ENCODE peak calls at places on chromosomes 1 and 21, in six cellular contexts. S, L, Z, J, E and C are unnamed samples.

GRCh38 chr1:101260531-101260930 is 23.7 kb downstream of the S1PR1 start:
- DNase-seq in S (no peak), L (no peak), Z (no peak), J (no peak), E (no peak), C (no peak)

GRCh38 chr1:224065455-224065854 is 48.5 kb upstream of the FBXO28 start:
- DNase-seq in S (no peak), L (no peak), Z (no peak), J (peak; percentile 48), E (no peak), C (no peak)

GRCh38 chr1:7579016-7579415 is 192.1 kb upstream of the VAMP3 start:
- DNase-seq in S (no peak), L (no peak), Z (no peak), J (no peak), E (no peak), C (no peak)

GRCh38 chr1:190168893-190169292 is 308.8 kb downstream of the BRINP3 start:
- DNase-seq in S (no peak), L (no peak), Z (no peak), J (peak; percentile 8), E (no peak), C (no peak)

GRCh38 chr1:25182629-25183028 is 49.7 kb downstream of the SYF2 start:
- DNase-seq in S (no peak), L (peak; percentile 30), Z (no peak), J (peak; percentile 13), E (peak; percentile 71), C (no peak)

GRCh38 chr1:8911416-8912309 is 33.2 kb upstream of the ENO1 start:
- DNase-seq in S (no peak), L (no peak), Z (no peak), J (no peak), E (no peak), C (no peak)

GRCh38 chr1:233470738-233471499 is 143.0 kb upstream of the KCNK1 start:
- DNase-seq in S (no peak), L (no peak), Z (no peak), J (no peak), E (no peak), C (no peak)

GRCh38 chr1:42777860-42778259 is 6.9 kb upstream of the TMEM269 start:
- DNase-seq in S (no peak), L (no peak), Z (peak; percentile 53), J (peak; percentile 66), E (peak; percentile 31), C (no peak)

GRCh38 chr1:227884370-227885134 is 63.2 kb downstream of the WNT9A start:
- DNase-seq in S (no peak), L (no peak), Z (no peak), J (no peak), E (no peak), C (peak; percentile 64)

GRCh38 chr1:109498161-109498801 is 4.4 kb downstream of the CYB561D1 start:
- DNase-seq in S (no peak), L (no peak), Z (no peak), J (peak; percentile 49), E (no peak), C (no peak)

GRCh38 chr1:227790868-227791267 is 24.6 kb upstream of the PRSS38 start:
- DNase-seq in S (no peak), L (no peak), Z (peak; percentile 2), J (no peak), E (no peak), C (no peak)

GRCh38 chr1:156859523-156860112 is 701 bp upstream of the INSRR start:
- DNase-seq in S (no peak), L (no peak), Z (peak; percentile 8), J (peak; percentile 17), E (no peak), C (no peak)

GRCh38 chr1:3611170-3612019 is at the start of gene MEGF6:
- DNase-seq in S (peak; percentile 49), L (no peak), Z (no peak), J (no peak), E (no peak), C (peak; percentile 95)

GRCh38 chr1:83931658-83932253 is 67.2 kb downstream of the TTLL7 start:
- DNase-seq in S (no peak), L (no peak), Z (peak; percentile 53), J (peak; percentile 74), E (peak; percentile 61), C (no peak)

GRCh38 chr1:15206418-15207030 is 40.5 kb upstream of the FHAD1 start:
- DNase-seq in S (no peak), L (no peak), Z (no peak), J (no peak), E (peak; percentile 46), C (no peak)

GRCh38 chr1:1216770-1217620 is 3.0 kb upstream of the TNFRSF4 start:
- DNase-seq in S (no peak), L (no peak), Z (no peak), J (no peak), E (no peak), C (no peak)

GRCh38 chr1:64019818-64020217 is 183.6 kb upstream of the UBE2U start:
- DNase-seq in S (no peak), L (no peak), Z (peak; percentile 38), J (peak; percentile 57), E (peak; percentile 56), C (no peak)

GRCh38 chr1:179141592-179142244 is 59.8 kb downstream of the TOR3A start:
- DNase-seq in S (no peak), L (no peak), Z (no peak), J (peak; percentile 83), E (peak; percentile 73), C (no peak)

GRCh38 chr21:35579520-35580293 is 480.6 kb downstream of the SETD4 start:
- DNase-seq in S (no peak), L (no peak), Z (no peak), J (no peak), E (no peak), C (no peak)

GRCh38 chr1:5311634-5312298 is 657.4 kb downstream of the AJAP1 start:
- DNase-seq in S (no peak), L (no peak), Z (no peak), J (no peak), E (no peak), C (no peak)

GRCh38 chr1:94783342-94784264 is 36.6 kb upstream of the SLC44A3 start:
- DNase-seq in S (peak; percentile 70), L (no peak), Z (peak; percentile 71), J (peak; percentile 87), E (peak; percentile 42), C (no peak)

GRCh38 chr1:243433737-243434370 is 178.0 kb downstream of the SDCCAG8 start:
- DNase-seq in S (no peak), L (no peak), Z (no peak), J (peak; percentile 23), E (no peak), C (no peak)

GRCh38 chr1:10813801-10814200 is 17.4 kb upstream of the CASZ1 start:
- DNase-seq in S (no peak), L (no peak), Z (no peak), J (no peak), E (no peak), C (no peak)

GRCh38 chr1:244214009-244214967 is 163.2 kb downstream of the ZBTB18 start:
- DNase-seq in S (peak; percentile 20), L (peak; percentile 99), Z (no peak), J (peak; percentile 93), E (peak; percentile 99), C (no peak)

GRCh38 chr1:243799908-243800307 is 50.1 kb downstream of the AKT3 start:
- DNase-seq in S (no peak), L (no peak), Z (no peak), J (peak; percentile 3), E (no peak), C (no peak)

GRCh38 chr1:184465489-184466146 is 78.8 kb downstream of the C1orf21 start:
- DNase-seq in S (no peak), L (no peak), Z (no peak), J (peak; percentile 4), E (no peak), C (no peak)
- TF ChIP-seq CTCF in S (peak; percentile 58), L (peak; percentile 60), Z (no peak), J (no peak), E (peak; percentile 38), C (no peak)

GRCh38 chr1:39842726-39843305 is 40.5 kb downstream of the TRIT1 start:
- DNase-seq in S (no peak), L (no peak), Z (no peak), J (no peak), E (no peak), C (no peak)
- TF ChIP-seq CTCF in S (no peak), L (no peak), Z (no peak), J (no peak), E (no peak), C (no peak)

GRCh38 chr1:32828341-32828740 is 10.9 kb downstream of the S100PBP start:
- DNase-seq in S (no peak), L (no peak), Z (no peak), J (peak; percentile 33), E (peak; percentile 36), C (no peak)
- TF ChIP-seq CTCF in S (peak; percentile 45), L (no peak), Z (no peak), J (peak; percentile 10), E (peak; percentile 62), C (peak; percentile 66)

DNA sequence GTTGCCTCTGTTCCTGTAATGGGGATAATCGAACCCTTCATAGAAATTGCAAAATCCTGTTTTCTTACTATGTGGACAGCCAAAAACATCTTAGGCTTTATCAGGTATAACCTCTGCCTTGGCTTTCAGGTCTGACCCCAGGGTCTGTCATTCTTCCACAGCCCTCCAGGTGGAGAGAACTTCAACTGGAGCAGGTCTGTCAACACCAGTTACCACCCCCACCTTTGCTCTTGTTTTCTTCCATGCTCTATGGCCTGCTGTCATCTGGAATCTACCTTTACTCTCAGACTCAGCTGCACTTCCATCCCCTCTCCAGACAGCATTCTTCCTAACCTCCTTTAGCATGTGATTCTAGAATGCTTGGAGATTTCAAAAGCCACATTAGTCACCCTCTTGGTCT is 10.4 kb upstream of the GJA9 start:
- DNase-seq in S (no peak), L (no peak), Z (no peak), J (no peak), E (no peak), C (no peak)
- TF ChIP-seq CTCF in S (no peak), L (no peak), Z (no peak), J (no peak), E (peak; percentile 21), C (peak; percentile 25)

GRCh38 chr1:40664791-40665190 is 691 bp downstream of the RIMS3 start:
- DNase-seq in S (no peak), L (no peak), Z (no peak), J (no peak), E (no peak), C (no peak)
- TF ChIP-seq CTCF in S (no peak), L (no peak), Z (no peak), J (no peak), E (no peak), C (no peak)

GRCh38 chr1:236149696-236150228 is 7.4 kb downstream of the GPR137B start:
- DNase-seq in S (peak; percentile 63), L (no peak), Z (no peak), J (no peak), E (no peak), C (no peak)
- TF ChIP-seq CTCF in S (no peak), L (no peak), Z (no peak), J (no peak), E (no peak), C (no peak)

DNA sequence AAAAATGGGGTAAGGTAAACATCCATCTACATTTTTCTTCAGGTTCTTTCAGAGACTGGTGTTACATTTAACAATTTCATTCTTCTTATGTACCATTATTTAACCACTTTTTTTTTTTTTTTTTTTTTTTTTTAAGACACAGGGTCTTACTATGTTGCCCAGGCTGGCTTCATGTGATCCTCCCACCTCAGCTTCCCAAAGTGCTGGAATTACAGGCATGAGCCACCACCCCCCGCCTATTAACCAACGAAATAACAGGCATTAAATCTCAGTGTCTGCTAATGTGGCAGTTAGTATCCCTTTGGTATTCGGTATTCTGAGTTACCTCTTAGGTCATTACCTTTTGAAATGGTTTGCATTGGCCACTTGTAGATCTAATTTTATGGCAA is 84.0 kb downstream of the MRPL37 start:
- DNase-seq in S (no peak), L (no peak), Z (no peak), J (no peak), E (no peak), C (no peak)
- TF ChIP-seq CTCF in S (no peak), L (no peak), Z (no peak), J (no peak), E (no peak), C (no peak)